ENCODE peak calls at places on chromosome 22, in seven cellular contexts. One of them, this sample, is unnamed.

GRCh38 chr22:49541451-49542230 is 286.0 kb downstream of the BRD1 start:
- DNase-seq in T follicular helper cell: no peak
- DNase-seq in adipocyte: no peak
- DNase-seq in K562: no peak
- DNase-seq in M059J: no peak
- DNase-seq in activated CD4-positive, alpha-beta T cell treated with anti-CD3 and anti-CD28 coated beads, Interleukin-2, amount 10 ng/mL, durations not matched to agents 7 days and 5 days: no peak
- DNase-seq in hypothalamus: no peak
- DNase-seq in this sample: no peak

GRCh38 chr22:42966389-42966998 is 48.5 kb downstream of the PACSIN2 start:
- DNase-seq in M059J: no peak
- DNase-seq in T follicular helper cell: no peak
- DNase-seq in K562: no peak
- DNase-seq in activated CD4-positive, alpha-beta T cell treated with anti-CD3 and anti-CD28 coated beads, Interleukin-2, amount 10 ng/mL, durations not matched to agents 7 days and 5 days: no peak
- DNase-seq in hypothalamus: no peak
- DNase-seq in adipocyte: peak; percentile 29
- DNase-seq in this sample: no peak

GRCh38 chr22:38302906-38303305 is 14.3 kb downstream of the CSNK1E start:
- DNase-seq in K562: no peak
- DNase-seq in M059J: no peak
- DNase-seq in T follicular helper cell: no peak
- DNase-seq in adipocyte: no peak
- DNase-seq in activated CD4-positive, alpha-beta T cell treated with anti-CD3 and anti-CD28 coated beads, Interleukin-2, amount 10 ng/mL, durations not matched to agents 7 days and 5 days: no peak
- DNase-seq in hypothalamus: no peak
- DNase-seq in this sample: no peak

GRCh38 chr22:43776081-43776670 is 35.9 kb downstream of the EFCAB6 start:
- DNase-seq in K562: no peak
- DNase-seq in T follicular helper cell: no peak
- DNase-seq in adipocyte: no peak
- DNase-seq in hypothalamus: no peak
- DNase-seq in activated CD4-positive, alpha-beta T cell treated with anti-CD3 and anti-CD28 coated beads, Interleukin-2, amount 10 ng/mL, durations not matched to agents 7 days and 5 days: no peak
- DNase-seq in M059J: peak; percentile 47
- DNase-seq in this sample: no peak

GRCh38 chr22:30086496-30086895 is 6.2 kb downstream of the HORMAD2 start:
- DNase-seq in activated CD4-positive, alpha-beta T cell treated with anti-CD3 and anti-CD28 coated beads, Interleukin-2, amount 10 ng/mL, durations not matched to agents 7 days and 5 days: no peak
- DNase-seq in M059J: no peak
- DNase-seq in adipocyte: no peak
- DNase-seq in K562: no peak
- DNase-seq in hypothalamus: no peak
- DNase-seq in T follicular helper cell: no peak
- DNase-seq in this sample: no peak

GRCh38 chr22:47307326-47307725 is 544.9 kb downstream of the TBC1D22A start:
- DNase-seq in adipocyte: peak; percentile 24
- DNase-seq in T follicular helper cell: no peak
- DNase-seq in hypothalamus: no peak
- DNase-seq in activated CD4-positive, alpha-beta T cell treated with anti-CD3 and anti-CD28 coated beads, Interleukin-2, amount 10 ng/mL, durations not matched to agents 7 days and 5 days: no peak
- DNase-seq in K562: peak; percentile 29
- DNase-seq in M059J: peak; percentile 63
- DNase-seq in this sample: peak; percentile 27

GRCh38 chr22:48753752-48754517 is 1073.7 kb downstream of the BRD1 start:
- DNase-seq in M059J: no peak
- DNase-seq in activated CD4-positive, alpha-beta T cell treated with anti-CD3 and anti-CD28 coated beads, Interleukin-2, amount 10 ng/mL, durations not matched to agents 7 days and 5 days: no peak
- DNase-seq in adipocyte: no peak
- DNase-seq in T follicular helper cell: no peak
- DNase-seq in hypothalamus: no peak
- DNase-seq in K562: no peak
- DNase-seq in this sample: no peak

GRCh38 chr22:31082606-31083376 is 1.7 kb downstream of the SMTN start:
- DNase-seq in M059J: no peak
- DNase-seq in activated CD4-positive, alpha-beta T cell treated with anti-CD3 and anti-CD28 coated beads, Interleukin-2, amount 10 ng/mL, durations not matched to agents 7 days and 5 days: peak; percentile 59
- DNase-seq in T follicular helper cell: peak; percentile 34
- DNase-seq in K562: peak; percentile 70
- DNase-seq in adipocyte: peak; percentile 59
- DNase-seq in hypothalamus: no peak
- DNase-seq in this sample: peak; percentile 31

GRCh38 chr22:29108137-29108536 is 35.3 kb downstream of the KREMEN1 start:
- DNase-seq in activated CD4-positive, alpha-beta T cell treated with anti-CD3 and anti-CD28 coated beads, Interleukin-2, amount 10 ng/mL, durations not matched to agents 7 days and 5 days: no peak
- DNase-seq in K562: no peak
- DNase-seq in hypothalamus: no peak
- DNase-seq in M059J: peak; percentile 81
- DNase-seq in T follicular helper cell: no peak
- DNase-seq in adipocyte: no peak
- DNase-seq in this sample: peak; percentile 43

GRCh38 chr22:42169055-42169469 is 38.5 kb upstream of the CYP2D6 start:
- DNase-seq in M059J: peak; percentile 50
- DNase-seq in activated CD4-positive, alpha-beta T cell treated with anti-CD3 and anti-CD28 coated beads, Interleukin-2, amount 10 ng/mL, durations not matched to agents 7 days and 5 days: peak; percentile 72
- DNase-seq in K562: peak; percentile 80
- DNase-seq in hypothalamus: peak; percentile 12
- DNase-seq in T follicular helper cell: peak; percentile 71
- DNase-seq in adipocyte: peak; percentile 75
- DNase-seq in this sample: peak; percentile 35

GRCh38 chr22:23862103-23862502 is 4.4 kb downstream of the SLC2A11 start:
- DNase-seq in adipocyte: peak; percentile 52
- DNase-seq in K562: peak; percentile 14
- DNase-seq in activated CD4-positive, alpha-beta T cell treated with anti-CD3 and anti-CD28 coated beads, Interleukin-2, amount 10 ng/mL, durations not matched to agents 7 days and 5 days: peak; percentile 62
- DNase-seq in hypothalamus: no peak
- DNase-seq in M059J: peak; percentile 37
- DNase-seq in T follicular helper cell: no peak
- DNase-seq in this sample: no peak

GRCh38 chr22:30265851-30266444 is 703 bp downstream of the OSM start:
- DNase-seq in adipocyte: no peak
- DNase-seq in M059J: no peak
- DNase-seq in K562: peak; percentile 71
- DNase-seq in activated CD4-positive, alpha-beta T cell treated with anti-CD3 and anti-CD28 coated beads, Interleukin-2, amount 10 ng/mL, durations not matched to agents 7 days and 5 days: peak; percentile 87
- DNase-seq in T follicular helper cell: peak; percentile 73
- DNase-seq in hypothalamus: no peak
- DNase-seq in this sample: no peak

GRCh38 chr22:30182833-30183232 is 63.7 kb downstream of the LIF start:
- DNase-seq in adipocyte: no peak
- DNase-seq in M059J: no peak
- DNase-seq in T follicular helper cell: no peak
- DNase-seq in activated CD4-positive, alpha-beta T cell treated with anti-CD3 and anti-CD28 coated beads, Interleukin-2, amount 10 ng/mL, durations not matched to agents 7 days and 5 days: no peak
- DNase-seq in K562: no peak
- DNase-seq in hypothalamus: no peak
- DNase-seq in this sample: no peak

GRCh38 chr22:28348613-28349012 is 331.0 kb downstream of the TTC28 start:
- DNase-seq in hypothalamus: no peak
- DNase-seq in adipocyte: no peak
- DNase-seq in K562: no peak
- DNase-seq in T follicular helper cell: no peak
- DNase-seq in activated CD4-positive, alpha-beta T cell treated with anti-CD3 and anti-CD28 coated beads, Interleukin-2, amount 10 ng/mL, durations not matched to agents 7 days and 5 days: no peak
- DNase-seq in M059J: no peak
- DNase-seq in this sample: no peak

GRCh38 chr22:36606114-36606513 is 77.1 kb upstream of the EIF3D start:
- DNase-seq in hypothalamus: no peak
- DNase-seq in T follicular helper cell: no peak
- DNase-seq in adipocyte: no peak
- DNase-seq in M059J: no peak
- DNase-seq in K562: no peak
- DNase-seq in activated CD4-positive, alpha-beta T cell treated with anti-CD3 and anti-CD28 coated beads, Interleukin-2, amount 10 ng/mL, durations not matched to agents 7 days and 5 days: no peak
- DNase-seq in this sample: no peak

GRCh38 chr22:48496226-48496845 is 1331.3 kb downstream of the BRD1 start:
- DNase-seq in hypothalamus: no peak
- DNase-seq in M059J: no peak
- DNase-seq in activated CD4-positive, alpha-beta T cell treated with anti-CD3 and anti-CD28 coated beads, Interleukin-2, amount 10 ng/mL, durations not matched to agents 7 days and 5 days: no peak
- DNase-seq in adipocyte: no peak
- DNase-seq in K562: no peak
- DNase-seq in T follicular helper cell: no peak
- DNase-seq in this sample: no peak

GRCh38 chr22:33757443-33758124 is 162.7 kb downstream of the LARGE1 start:
- DNase-seq in hypothalamus: no peak
- DNase-seq in M059J: no peak
- DNase-seq in adipocyte: no peak
- DNase-seq in activated CD4-positive, alpha-beta T cell treated with anti-CD3 and anti-CD28 coated beads, Interleukin-2, amount 10 ng/mL, durations not matched to agents 7 days and 5 days: no peak
- DNase-seq in T follicular helper cell: no peak
- DNase-seq in K562: no peak
- DNase-seq in this sample: no peak

GRCh38 chr22:37383342-37383741 is 43.9 kb downstream of the ELFN2 start:
- DNase-seq in T follicular helper cell: no peak
- DNase-seq in hypothalamus: no peak
- DNase-seq in K562: no peak
- DNase-seq in M059J: no peak
- DNase-seq in activated CD4-positive, alpha-beta T cell treated with anti-CD3 and anti-CD28 coated beads, Interleukin-2, amount 10 ng/mL, durations not matched to agents 7 days and 5 days: no peak
- DNase-seq in adipocyte: no peak
- DNase-seq in this sample: no peak

GRCh38 chr22:49300241-49300640 is 527.4 kb downstream of the BRD1 start:
- DNase-seq in T follicular helper cell: no peak
- DNase-seq in hypothalamus: no peak
- DNase-seq in K562: no peak
- DNase-seq in M059J: no peak
- DNase-seq in activated CD4-positive, alpha-beta T cell treated with anti-CD3 and anti-CD28 coated beads, Interleukin-2, amount 10 ng/mL, durations not matched to agents 7 days and 5 days: no peak
- DNase-seq in adipocyte: no peak
- DNase-seq in this sample: no peak

GRCh38 chr22:45504703-45505341 is 2.1 kb downstream of the FBLN1 start:
- DNase-seq in T follicular helper cell: no peak
- DNase-seq in M059J: peak; percentile 55
- DNase-seq in adipocyte: peak; percentile 50
- DNase-seq in K562: no peak
- DNase-seq in activated CD4-positive, alpha-beta T cell treated with anti-CD3 and anti-CD28 coated beads, Interleukin-2, amount 10 ng/mL, durations not matched to agents 7 days and 5 days: no peak
- DNase-seq in hypothalamus: no peak
- DNase-seq in this sample: no peak

GRCh38 chr22:30301995-30302809 is 12.9 kb upstream of the CASTOR1 start:
- DNase-seq in T follicular helper cell: no peak
- DNase-seq in hypothalamus: no peak
- DNase-seq in M059J: no peak
- DNase-seq in adipocyte: peak; percentile 92
- DNase-seq in K562: no peak
- DNase-seq in activated CD4-positive, alpha-beta T cell treated with anti-CD3 and anti-CD28 coated beads, Interleukin-2, amount 10 ng/mL, durations not matched to agents 7 days and 5 days: no peak
- DNase-seq in this sample: peak; percentile 86

GRCh38 chr22:31185056-31185455 is 25.1 kb downstream of the RNF185 start:
- DNase-seq in activated CD4-positive, alpha-beta T cell treated with anti-CD3 and anti-CD28 coated beads, Interleukin-2, amount 10 ng/mL, durations not matched to agents 7 days and 5 days: no peak
- DNase-seq in K562: no peak
- DNase-seq in T follicular helper cell: no peak
- DNase-seq in hypothalamus: no peak
- DNase-seq in M059J: no peak
- DNase-seq in adipocyte: no peak
- DNase-seq in this sample: no peak

GRCh38 chr22:30717331-30717921 is 22.8 kb downstream of the OSBP2 start:
- DNase-seq in hypothalamus: no peak
- DNase-seq in K562: no peak
- DNase-seq in activated CD4-positive, alpha-beta T cell treated with anti-CD3 and anti-CD28 coated beads, Interleukin-2, amount 10 ng/mL, durations not matched to agents 7 days and 5 days: no peak
- DNase-seq in T follicular helper cell: no peak
- DNase-seq in adipocyte: peak; percentile 53
- DNase-seq in M059J: peak; percentile 82
- DNase-seq in this sample: peak; percentile 59

GRCh38 chr22:41036924-41037323 is 55.5 kb upstream of the EP300 start:
- DNase-seq in T follicular helper cell: no peak
- DNase-seq in adipocyte: no peak
- DNase-seq in M059J: no peak
- DNase-seq in hypothalamus: no peak
- DNase-seq in activated CD4-positive, alpha-beta T cell treated with anti-CD3 and anti-CD28 coated beads, Interleukin-2, amount 10 ng/mL, durations not matched to agents 7 days and 5 days: no peak
- DNase-seq in K562: no peak
- DNase-seq in this sample: no peak

GRCh38 chr22:42800731-42801536 is 56.1 kb downstream of the ARFGAP3 start:
- DNase-seq in hypothalamus: no peak
- DNase-seq in activated CD4-positive, alpha-beta T cell treated with anti-CD3 and anti-CD28 coated beads, Interleukin-2, amount 10 ng/mL, durations not matched to agents 7 days and 5 days: no peak
- DNase-seq in adipocyte: no peak
- DNase-seq in T follicular helper cell: no peak
- DNase-seq in M059J: no peak
- DNase-seq in K562: no peak
- DNase-seq in this sample: no peak

GRCh38 chr22:25853902-25854301 is 111.9 kb downstream of the MYO18B start:
- DNase-seq in adipocyte: no peak
- DNase-seq in M059J: no peak
- DNase-seq in K562: no peak
- DNase-seq in hypothalamus: no peak
- DNase-seq in T follicular helper cell: no peak
- DNase-seq in activated CD4-positive, alpha-beta T cell treated with anti-CD3 and anti-CD28 coated beads, Interleukin-2, amount 10 ng/mL, durations not matched to agents 7 days and 5 days: no peak
- DNase-seq in this sample: no peak

GRCh38 chr22:49617866-49618688 is 209.6 kb downstream of the BRD1 start:
- DNase-seq in M059J: no peak
- DNase-seq in hypothalamus: no peak
- DNase-seq in activated CD4-positive, alpha-beta T cell treated with anti-CD3 and anti-CD28 coated beads, Interleukin-2, amount 10 ng/mL, durations not matched to agents 7 days and 5 days: no peak
- DNase-seq in adipocyte: no peak
- DNase-seq in T follicular helper cell: no peak
- DNase-seq in K562: no peak
- DNase-seq in this sample: no peak

GRCh38 chr22:23763579-23764331 is 965 bp downstream of the C22orf15 start:
- DNase-seq in hypothalamus: no peak
- DNase-seq in M059J: no peak
- DNase-seq in T follicular helper cell: peak; percentile 31
- DNase-seq in activated CD4-positive, alpha-beta T cell treated with anti-CD3 and anti-CD28 coated beads, Interleukin-2, amount 10 ng/mL, durations not matched to agents 7 days and 5 days: peak; percentile 43
- DNase-seq in K562: peak; percentile 29
- DNase-seq in adipocyte: no peak
- DNase-seq in this sample: no peak

GRCh38 chr22:29115682-29116313 is 43.0 kb downstream of the KREMEN1 start:
- DNase-seq in M059J: no peak
- DNase-seq in activated CD4-positive, alpha-beta T cell treated with anti-CD3 and anti-CD28 coated beads, Interleukin-2, amount 10 ng/mL, durations not matched to agents 7 days and 5 days: no peak
- DNase-seq in K562: no peak
- DNase-seq in adipocyte: peak; percentile 45
- DNase-seq in hypothalamus: no peak
- DNase-seq in T follicular helper cell: no peak
- DNase-seq in this sample: no peak

GRCh38 chr22:36868546-36868945 is 7.7 kb downstream of the NCF4 start:
- DNase-seq in adipocyte: no peak
- DNase-seq in M059J: no peak
- DNase-seq in activated CD4-positive, alpha-beta T cell treated with anti-CD3 and anti-CD28 coated beads, Interleukin-2, amount 10 ng/mL, durations not matched to agents 7 days and 5 days: no peak
- DNase-seq in hypothalamus: no peak
- DNase-seq in K562: no peak
- DNase-seq in T follicular helper cell: no peak
- DNase-seq in this sample: no peak

GRCh38 chr22:20843501-20843900 is 15.1 kb downstream of the PI4KA start:
- DNase-seq in hypothalamus: no peak
- DNase-seq in K562: peak; percentile 35
- DNase-seq in adipocyte: no peak
- DNase-seq in M059J: no peak
- DNase-seq in activated CD4-positive, alpha-beta T cell treated with anti-CD3 and anti-CD28 coated beads, Interleukin-2, amount 10 ng/mL, durations not matched to agents 7 days and 5 days: no peak
- DNase-seq in T follicular helper cell: no peak
- DNase-seq in this sample: no peak

GRCh38 chr22:38081941-38082828 is 1.8 kb downstream of the SLC16A8 start:
- DNase-seq in activated CD4-positive, alpha-beta T cell treated with anti-CD3 and anti-CD28 coated beads, Interleukin-2, amount 10 ng/mL, durations not matched to agents 7 days and 5 days: no peak
- DNase-seq in K562: no peak
- DNase-seq in adipocyte: no peak
- DNase-seq in M059J: no peak
- DNase-seq in hypothalamus: no peak
- DNase-seq in T follicular helper cell: no peak
- DNase-seq in this sample: no peak

GRCh38 chr22:28268176-28268575 is 349.1 kb upstream of the PITPNB start:
- DNase-seq in T follicular helper cell: no peak
- DNase-seq in activated CD4-positive, alpha-beta T cell treated with anti-CD3 and anti-CD28 coated beads, Interleukin-2, amount 10 ng/mL, durations not matched to agents 7 days and 5 days: no peak
- DNase-seq in adipocyte: peak; percentile 30
- DNase-seq in M059J: peak; percentile 53
- DNase-seq in hypothalamus: no peak
- DNase-seq in K562: no peak
- DNase-seq in this sample: no peak

GRCh38 chr22:40707154-40707553 is 27.9 kb downstream of the MCHR1 start:
- DNase-seq in T follicular helper cell: no peak
- DNase-seq in adipocyte: no peak
- DNase-seq in M059J: no peak
- DNase-seq in hypothalamus: no peak
- DNase-seq in K562: no peak
- DNase-seq in activated CD4-positive, alpha-beta T cell treated with anti-CD3 and anti-CD28 coated beads, Interleukin-2, amount 10 ng/mL, durations not matched to agents 7 days and 5 days: no peak
- DNase-seq in this sample: no peak

GRCh38 chr22:44132724-44133123 is 48.0 kb upstream of the PARVG start:
- DNase-seq in activated CD4-positive, alpha-beta T cell treated with anti-CD3 and anti-CD28 coated beads, Interleukin-2, amount 10 ng/mL, durations not matched to agents 7 days and 5 days: no peak
- DNase-seq in adipocyte: no peak
- DNase-seq in K562: no peak
- DNase-seq in T follicular helper cell: no peak
- DNase-seq in M059J: no peak
- DNase-seq in hypothalamus: no peak
- DNase-seq in this sample: no peak

GRCh38 chr22:45527456-45527855 is 24.8 kb downstream of the FBLN1 start:
- DNase-seq in hypothalamus: no peak
- DNase-seq in activated CD4-positive, alpha-beta T cell treated with anti-CD3 and anti-CD28 coated beads, Interleukin-2, amount 10 ng/mL, durations not matched to agents 7 days and 5 days: no peak
- DNase-seq in adipocyte: no peak
- DNase-seq in T follicular helper cell: no peak
- DNase-seq in M059J: no peak
- DNase-seq in K562: no peak
- DNase-seq in this sample: no peak

GRCh38 chr22:22669093-22669492 is 24.7 kb downstream of the GGTLC2 start:
- DNase-seq in T follicular helper cell: no peak
- DNase-seq in M059J: no peak
- DNase-seq in hypothalamus: no peak
- DNase-seq in K562: no peak
- DNase-seq in adipocyte: no peak
- DNase-seq in activated CD4-positive, alpha-beta T cell treated with anti-CD3 and anti-CD28 coated beads, Interleukin-2, amount 10 ng/mL, durations not matched to agents 7 days and 5 days: no peak
- DNase-seq in this sample: no peak

GRCh38 chr22:46726986-46727317 is 11.1 kb downstream of the CERK start:
- DNase-seq in T follicular helper cell: no peak
- DNase-seq in hypothalamus: no peak
- DNase-seq in activated CD4-positive, alpha-beta T cell treated with anti-CD3 and anti-CD28 coated beads, Interleukin-2, amount 10 ng/mL, durations not matched to agents 7 days and 5 days: no peak
- DNase-seq in K562: no peak
- DNase-seq in M059J: no peak
- DNase-seq in adipocyte: no peak
- DNase-seq in this sample: no peak